ENCODE peak calls at places on chromosome 14, in seven cellular contexts. Q is heart left ventricle; O is Peyer's patch; K is AG04450; D is effector memory CD4-positive, alpha-beta T cell; N is neuronal stem cell; F is A549. C is an unnamed sample.
A peak's percentile ranks its signal among the peaks of the same experiment; 100 is the strongest.

GRCh38 chr14:60331201-60332045 is 82.4 kb downstream of the PPM1A start:
- DNase-seq in O (peak; percentile 73), F (peak; percentile 72), D (peak; percentile 33), K (no peak), Q (peak; percentile 54), N (peak; percentile 88), C (no peak)

GRCh38 chr14:74501135-74501614 is 7.6 kb downstream of the ISCA2 start:
- DNase-seq in Q (peak; percentile 80), N (peak; percentile 75), F (peak; percentile 68), D (no peak), K (peak; percentile 51), O (no peak), C (no peak)

GRCh38 chr14:92637228-92637627 is 111.2 kb downstream of the LGMN start:
- DNase-seq in D (no peak), N (peak; percentile 33), O (no peak), Q (no peak), F (no peak), K (no peak), C (no peak)

GRCh38 chr14:27672047-27672446 is 1074.2 kb upstream of the NOVA1 start:
- DNase-seq in F (no peak), N (no peak), K (no peak), D (no peak), O (no peak), Q (no peak), C (no peak)

GRCh38 chr14:87489196-87489819 is 503.7 kb downstream of the GALC start:
- DNase-seq in N (no peak), O (no peak), Q (no peak), F (no peak), K (no peak), D (no peak), C (no peak)

GRCh38 chr14:84527706-84528105 is 1002.2 kb upstream of the FLRT2 start:
- DNase-seq in Q (no peak), D (no peak), N (no peak), O (no peak), K (no peak), F (no peak), C (no peak)

GRCh38 chr14:75375983-75376382 is 51.8 kb upstream of the JDP2 start:
- DNase-seq in Q (no peak), N (no peak), O (no peak), K (no peak), D (no peak), F (no peak), C (no peak)

GRCh38 chr14:20460458-20461229 is 590 bp downstream of the PIP4P1 start:
- DNase-seq in O (peak; percentile 81), F (no peak), K (no peak), N (no peak), D (peak; percentile 54), Q (no peak), C (no peak)

GRCh38 chr14:105532735-105533141 is 6.4 kb downstream of the TMEM121 start:
- DNase-seq in K (no peak), D (no peak), Q (no peak), F (peak; percentile 51), O (peak; percentile 79), N (no peak), C (no peak)

GRCh38 chr14:51304428-51304827 is 64.4 kb downstream of the TMX1 start:
- DNase-seq in Q (no peak), N (no peak), D (no peak), F (peak; percentile 14), K (no peak), O (no peak), C (no peak)

GRCh38 chr14:86790408-86791364 is 1202.3 kb downstream of the GALC start:
- DNase-seq in N (no peak), F (no peak), K (no peak), O (no peak), D (no peak), Q (no peak), C (no peak)

GRCh38 chr14:72646861-72647528 is 246.9 kb downstream of the DPF3 start:
- DNase-seq in N (no peak), D (no peak), F (no peak), O (no peak), K (no peak), Q (no peak), C (no peak)

GRCh38 chr14:26398616-26399015 is 199.2 kb downstream of the NOVA1 start:
- DNase-seq in O (no peak), Q (no peak), D (no peak), N (no peak), K (no peak), F (no peak), C (no peak)

GRCh38 chr14:90698379-90698869 is 117.8 kb downstream of the TTC7B start:
- DNase-seq in K (no peak), F (no peak), D (no peak), O (no peak), N (no peak), Q (peak; percentile 87), C (no peak)

GRCh38 chr14:72920008-72920407 is 6.3 kb upstream of the DCAF4 start:
- DNase-seq in D (no peak), Q (no peak), K (no peak), N (no peak), O (no peak), F (no peak), C (no peak)

GRCh38 chr14:87229131-87229530 is 763.9 kb downstream of the GALC start:
- DNase-seq in K (no peak), N (no peak), F (no peak), D (no peak), Q (no peak), O (no peak), C (no peak)

GRCh38 chr14:72998252-72998903 is 28.5 kb downstream of the ZFYVE1 start:
- DNase-seq in K (no peak), O (no peak), N (no peak), Q (no peak), D (no peak), F (no peak), C (no peak)

GRCh38 chr14:102849522-102850379 is 72.5 kb downstream of the TRAF3 start:
- DNase-seq in Q (no peak), F (no peak), N (no peak), O (no peak), D (no peak), K (no peak), C (no peak)

DNA sequence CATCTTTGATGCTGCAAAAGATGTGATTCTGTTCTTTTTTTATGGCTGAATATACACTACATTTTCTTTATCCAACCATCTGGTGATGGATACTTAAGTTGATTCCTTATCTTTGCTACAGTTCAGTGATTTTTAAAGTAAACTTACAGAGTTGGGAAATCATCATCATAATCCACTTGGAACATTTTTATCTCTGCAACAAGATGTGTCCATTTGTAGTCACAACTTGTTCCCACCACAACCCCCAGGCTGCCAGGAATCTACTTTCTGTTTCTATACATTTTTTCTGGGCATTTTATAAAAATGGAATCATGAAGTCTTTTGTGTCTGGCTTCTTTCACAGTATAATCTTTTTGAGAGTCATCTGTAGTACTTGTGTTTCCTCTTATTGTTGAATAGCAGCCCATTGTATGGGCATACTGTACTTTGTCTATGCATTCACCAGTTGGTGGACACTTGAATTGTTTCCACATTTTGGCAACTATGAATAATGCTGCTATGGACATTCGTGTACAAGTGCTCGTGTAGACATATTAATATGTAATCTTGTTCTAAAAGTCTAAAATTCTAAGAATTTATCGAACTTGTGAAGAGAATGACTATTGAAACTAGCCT is 212.5 kb upstream of the DDHD1 start:
- DNase-seq in F (no peak), O (no peak), N (no peak), K (no peak), D (no peak), Q (no peak), C (no peak)
- H3K27ac ChIP-seq in F (no peak overlapping the region), O (no peak overlapping the region), N (no peak overlapping the region), K (no peak overlapping the region), D (no peak overlapping the region), Q (no peak overlapping the region), C (no peak overlapping the region)

GRCh38 chr14:56813143-56813551 is 2.9 kb upstream of the OTX2 start:
- DNase-seq in Q (no peak), O (no peak), F (no peak), K (no peak), D (no peak), N (no peak), C (no peak)

GRCh38 chr14:56814468-56815074 is 4.3 kb upstream of the OTX2 start:
- DNase-seq in D (no peak), Q (no peak), F (no peak), K (no peak), O (no peak), N (no peak), C (no peak)

GRCh38 chr14:56815301-56815700 is 5.0 kb upstream of the OTX2 start:
- DNase-seq in K (no peak), D (no peak), F (no peak), Q (no peak), N (no peak), O (no peak), C (no peak)

GRCh38 chr14:56817396-56817921 is 7.2 kb upstream of the OTX2 start:
- DNase-seq in D (no peak), F (no peak), N (no peak), K (no peak), Q (no peak), O (no peak), C (no peak)

DNA sequence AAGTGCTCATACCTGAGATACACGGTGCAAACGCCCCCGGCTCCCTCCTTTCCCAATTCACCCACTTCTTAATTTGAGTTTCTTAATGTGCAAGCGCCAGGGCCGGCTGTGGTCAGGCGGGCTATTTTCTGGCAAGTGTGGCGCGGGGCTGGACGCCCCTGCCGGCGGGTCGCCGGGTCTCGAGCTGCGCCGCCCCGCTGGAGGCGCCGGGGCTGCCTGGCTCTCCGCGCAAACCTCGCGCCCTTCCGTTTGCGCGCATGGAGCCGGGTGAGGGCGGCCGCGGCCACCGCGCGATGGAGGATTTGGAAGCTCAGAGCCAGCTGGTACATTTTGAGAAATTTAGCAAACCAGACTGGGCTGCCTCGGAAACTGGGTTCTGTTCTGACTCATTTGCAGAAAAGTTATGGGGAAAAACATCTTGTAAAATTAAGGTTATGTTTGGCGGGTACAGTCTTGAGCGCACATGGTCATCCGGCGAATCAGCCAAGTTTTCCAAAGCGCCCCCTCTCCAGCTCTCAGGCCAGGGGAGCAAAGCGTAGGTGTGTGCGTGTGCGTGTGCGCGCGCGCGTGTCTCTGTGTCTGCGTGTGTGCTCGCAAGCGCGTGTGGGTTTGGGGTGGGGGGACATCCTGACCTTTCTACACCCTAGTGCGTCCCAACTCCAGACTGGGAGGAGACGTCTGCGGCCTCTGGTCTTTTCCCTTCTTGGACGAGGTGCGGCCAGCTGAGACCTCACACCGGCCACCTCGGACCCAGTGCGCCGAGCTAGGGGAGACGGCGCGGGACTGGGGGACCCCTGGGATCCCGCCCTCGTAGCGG is 6.5 kb upstream of the OTX2 start:
- DNase-seq in K (no peak), D (no peak), F (no peak), N (no peak), Q (no peak), O (no peak), C (no peak)
- H3K27ac ChIP-seq in K (no peak overlapping the region), D (no peak overlapping the region), F (no peak overlapping the region), N (no peak overlapping the region), Q (no peak overlapping the region), O (no peak overlapping the region), C (no peak overlapping the region)

GRCh38 chr14:68556253-68556652 is 236.6 kb downstream of the ZFP36L1 start:
- DNase-seq in F (no peak), Q (no peak), N (no peak), O (no peak), D (no peak), K (no peak), C (no peak)
- H3K27ac ChIP-seq in F (peak overlapping the region; percentile 85), Q (no peak overlapping the region), N (no peak overlapping the region), O (no peak overlapping the region), D (no peak overlapping the region), K (no peak overlapping the region), C (no peak overlapping the region)

DNA sequence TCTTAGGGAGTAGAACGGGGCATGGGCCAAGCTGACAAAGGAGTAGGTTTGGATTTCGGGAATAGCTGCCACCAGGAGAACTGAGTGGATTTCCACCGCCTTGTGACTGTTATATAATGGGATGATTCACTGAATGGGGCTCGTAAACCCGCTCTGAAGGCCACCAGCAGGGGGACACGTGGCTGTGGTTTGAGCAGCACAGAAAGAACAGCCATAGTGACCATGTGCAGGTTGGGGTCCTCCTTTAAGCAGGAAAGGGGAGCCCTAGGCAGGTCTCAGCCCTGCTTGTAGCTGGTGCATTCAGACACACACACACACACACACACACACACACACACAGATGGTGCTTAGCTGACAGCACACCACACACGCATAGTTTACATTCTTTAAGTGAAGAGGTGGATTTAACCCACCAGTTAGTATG is 8.6 kb upstream of the ASB2 start:
- DNase-seq in K (peak; percentile 85), D (no peak), F (peak; percentile 56), O (no peak), Q (no peak), N (peak; percentile 9), C (no peak)
- H3K27ac ChIP-seq in K (peak overlapping the region; percentile 47), D (no peak overlapping the region), F (peak overlapping the region; percentile 20), O (no peak overlapping the region), Q (peak overlapping the region; percentile 97), N (no peak overlapping the region), C (no peak overlapping the region)

C was measured in epithelial cell of prostate.